ENCODE peak calls at places on chromosomes 3 and 15, in six cellular contexts. One of them, this sample, is unnamed.

GRCh38 chr3:176737480-176738147 is 459.7 kb downstream of the TBL1XR1 start:
- DNase-seq in HEK293T: no peak
- DNase-seq in occipital lobe: no peak
- DNase-seq in kidney glomerular epithelial cell: no peak
- DNase-seq in RPMI7951: no peak
- DNase-seq in AG04450: no peak
- DNase-seq in this sample: no peak

GRCh38 chr3:48466386-48467109 is 20.0 kb downstream of the ATRIP start:
- DNase-seq in RPMI7951: peak; percentile 34
- DNase-seq in occipital lobe: no peak
- DNase-seq in HEK293T: no peak
- DNase-seq in AG04450: no peak
- DNase-seq in kidney glomerular epithelial cell: no peak
- DNase-seq in this sample: no peak

GRCh38 chr15:88674661-88675060 is 35.8 kb downstream of the ISG20 start:
- DNase-seq in occipital lobe: no peak
- DNase-seq in RPMI7951: no peak
- DNase-seq in HEK293T: no peak
- DNase-seq in AG04450: no peak
- DNase-seq in kidney glomerular epithelial cell: no peak
- DNase-seq in this sample: no peak

GRCh38 chr15:85600001-85600400 is 194.7 kb downstream of the KLHL25 start:
- DNase-seq in AG04450: no peak
- DNase-seq in HEK293T: no peak
- DNase-seq in RPMI7951: no peak
- DNase-seq in occipital lobe: no peak
- DNase-seq in kidney glomerular epithelial cell: no peak
- DNase-seq in this sample: no peak

GRCh38 chr15:35019401-35020327 is 31.6 kb upstream of the ZNF770 start:
- DNase-seq in occipital lobe: no peak
- DNase-seq in HEK293T: no peak
- DNase-seq in RPMI7951: peak; percentile 45
- DNase-seq in AG04450: no peak
- DNase-seq in kidney glomerular epithelial cell: peak; percentile 10
- DNase-seq in this sample: no peak

GRCh38 chr3:120909602-120909878 is 1.5 kb downstream of the STXBP5L start:
- DNase-seq in kidney glomerular epithelial cell: no peak
- DNase-seq in occipital lobe: no peak
- DNase-seq in AG04450: no peak
- DNase-seq in HEK293T: peak; percentile 23
- DNase-seq in RPMI7951: no peak
- DNase-seq in this sample: no peak

GRCh38 chr15:97904196-97904572 is 56.3 kb upstream of the ARRDC4 start:
- DNase-seq in kidney glomerular epithelial cell: peak; percentile 8
- DNase-seq in occipital lobe: peak; percentile 31
- DNase-seq in AG04450: no peak
- DNase-seq in HEK293T: peak; percentile 90
- DNase-seq in RPMI7951: peak; percentile 80
- DNase-seq in this sample: peak; percentile 71

GRCh38 chr3:139016430-139017048 is 4.2 kb downstream of the PRR23B start:
- DNase-seq in HEK293T: no peak
- DNase-seq in AG04450: no peak
- DNase-seq in kidney glomerular epithelial cell: no peak
- DNase-seq in RPMI7951: peak; percentile 33
- DNase-seq in occipital lobe: no peak
- DNase-seq in this sample: no peak

GRCh38 chr3:49238274-49239127 is 38.5 kb downstream of the C3orf62 start:
- DNase-seq in RPMI7951: no peak
- DNase-seq in occipital lobe: no peak
- DNase-seq in AG04450: no peak
- DNase-seq in kidney glomerular epithelial cell: no peak
- DNase-seq in HEK293T: no peak
- DNase-seq in this sample: no peak

GRCh38 chr15:93072011-93072410 is 17.0 kb downstream of the RGMA start:
- DNase-seq in occipital lobe: no peak
- DNase-seq in HEK293T: peak; percentile 42
- DNase-seq in AG04450: no peak
- DNase-seq in RPMI7951: peak; percentile 29
- DNase-seq in kidney glomerular epithelial cell: no peak
- DNase-seq in this sample: no peak

GRCh38 chr3:36597422-36597821 is 166.9 kb downstream of the DCLK3 start:
- DNase-seq in AG04450: no peak
- DNase-seq in RPMI7951: peak; percentile 54
- DNase-seq in HEK293T: no peak
- DNase-seq in occipital lobe: no peak
- DNase-seq in kidney glomerular epithelial cell: peak; percentile 11
- DNase-seq in this sample: no peak

GRCh38 chr3:72265250-72265649 is 480.3 kb upstream of the PROK2 start:
- DNase-seq in RPMI7951: peak; percentile 37
- DNase-seq in HEK293T: peak; percentile 15
- DNase-seq in occipital lobe: no peak
- DNase-seq in kidney glomerular epithelial cell: no peak
- DNase-seq in AG04450: no peak
- DNase-seq in this sample: peak; percentile 15

GRCh38 chr3:185216587-185216918 is 37.3 kb downstream of the EHHADH start:
- DNase-seq in AG04450: no peak
- DNase-seq in kidney glomerular epithelial cell: no peak
- DNase-seq in occipital lobe: no peak
- DNase-seq in RPMI7951: peak; percentile 58
- DNase-seq in HEK293T: no peak
- DNase-seq in this sample: no peak

GRCh38 chr3:179348325-179349013 is 960 bp downstream of the MFN1 start:
- DNase-seq in kidney glomerular epithelial cell: no peak
- DNase-seq in AG04450: no peak
- DNase-seq in HEK293T: no peak
- DNase-seq in RPMI7951: no peak
- DNase-seq in occipital lobe: no peak
- DNase-seq in this sample: no peak